ENCODE peak calls at places on chromosomes 2 and 18, in seven cellular contexts. T, C, E, F, X, Y and U are unnamed samples.

GRCh38 chr18:28113271-28114023 is 63.5 kb downstream of the CDH2 start:
- DNase-seq in C (no peak), F (no peak), X (no peak), T (no peak), E (no peak), Y (no peak), U (no peak)

GRCh38 chr2:106770986-106771385 is 115.0 kb downstream of the ST6GAL2 start:
- DNase-seq in C (no peak), X (no peak), T (no peak), Y (no peak), E (no peak), F (no peak), U (no peak)

GRCh38 chr2:74514368-74515270 is at the start of gene TLX2:
- DNase-seq in E (peak; percentile 69), X (no peak), Y (no peak), T (no peak), F (no peak), C (no peak), U (no peak)

GRCh38 chr2:218168635-218169462 is 2.1 kb upstream of the CXCR1 start:
- DNase-seq in X (peak; percentile 3), Y (peak; percentile 51), F (peak; percentile 82), E (peak; percentile 45), C (peak; percentile 30), T (peak; percentile 20), U (no peak)

GRCh38 chr2:41836944-41837343 is 210.9 kb upstream of the PKDCC start:
- DNase-seq in X (no peak), E (no peak), Y (peak; percentile 22), C (no peak), F (no peak), T (peak; percentile 70), U (no peak)

GRCh38 chr2:72024451-72025175 is 123.0 kb downstream of the CYP26B1 start:
- DNase-seq in Y (peak; percentile 2), T (no peak), C (no peak), E (no peak), X (no peak), F (no peak), U (no peak)

GRCh38 chr2:119240311-119241204 is 16.9 kb downstream of the STEAP3 start:
- DNase-seq in F (peak; percentile 91), X (peak; percentile 83), C (peak; percentile 32), T (peak; percentile 80), E (no peak), Y (peak; percentile 55), U (peak; percentile 30)

GRCh38 chr2:23549051-23549450 is 164.1 kb downstream of the KLHL29 start:
- DNase-seq in T (no peak), E (no peak), X (peak; percentile 89), C (no peak), Y (no peak), F (no peak), U (no peak)

GRCh38 chr18:4107049-4107459 is 348.1 kb downstream of the DLGAP1 start:
- DNase-seq in T (no peak), C (no peak), E (no peak), Y (no peak), F (no peak), X (no peak), U (peak; percentile 42)

GRCh38 chr2:174681099-174681982 is 82.9 kb downstream of the CHRNA1 start:
- DNase-seq in F (peak; percentile 80), X (no peak), E (no peak), T (peak; percentile 46), Y (peak; percentile 12), C (no peak), U (no peak)

GRCh38 chr18:56009451-56009850 is 421.5 kb upstream of the TCF4 start:
- DNase-seq in Y (no peak), X (no peak), F (no peak), E (no peak), C (no peak), T (no peak), U (no peak)

GRCh38 chr2:68646303-68646702 is 2.9 kb downstream of the PROKR1 start:
- DNase-seq in C (no peak), Y (no peak), E (no peak), T (no peak), X (no peak), F (peak; percentile 43), U (no peak)

GRCh38 chr18:48179005-48179404 is 230.2 kb downstream of the ZBTB7C start:
- DNase-seq in F (no peak), X (no peak), Y (no peak), E (no peak), C (no peak), T (no peak), U (no peak)

GRCh38 chr2:28716265-28716865 is 35.3 kb upstream of the PPP1CB start:
- DNase-seq in E (no peak), T (peak; percentile 98), C (no peak), X (no peak), F (peak; percentile 59), Y (peak; percentile 40), U (peak; percentile 71)

GRCh38 chr2:25123682-25124081 is 44.7 kb downstream of the POMC start:
- DNase-seq in X (no peak), E (no peak), F (no peak), Y (no peak), T (no peak), C (no peak), U (no peak)